ENCODE peak calls at places on chromosomes 3 and 15, in ten cellular contexts. One of them, this sample, is unnamed.
A peak's percentile ranks its signal among the peaks of the same experiment; 100 is the strongest.

GRCh38 chr3:159032311-159032710 is 230.5 kb downstream of the MFSD1 start:
- ATAC-seq in naive thymus-derived CD4-positive, alpha-beta T cell: no peak
- ATAC-seq in heart left ventricle: no peak
- ATAC-seq in aorta: no peak
- ATAC-seq in right cardiac atrium: no peak
- ATAC-seq in HepG2: no peak
- ATAC-seq in lung: no peak
- ATAC-seq in left lung: no peak
- ATAC-seq in pancreas: no peak
- ATAC-seq in upper lobe of right lung: no peak
- ATAC-seq in this sample: no peak

GRCh38 chr3:110575702-110576101 is 495.9 kb upstream of the NECTIN3 start:
- ATAC-seq in naive thymus-derived CD4-positive, alpha-beta T cell: no peak
- ATAC-seq in heart left ventricle: no peak
- ATAC-seq in aorta: no peak
- ATAC-seq in right cardiac atrium: no peak
- ATAC-seq in HepG2: no peak
- ATAC-seq in lung: no peak
- ATAC-seq in left lung: no peak
- ATAC-seq in pancreas: no peak
- ATAC-seq in upper lobe of right lung: no peak
- ATAC-seq in this sample: no peak

GRCh38 chr15:90598053-90598577 is 68.4 kb downstream of the CRTC3 start:
- ATAC-seq in naive thymus-derived CD4-positive, alpha-beta T cell: peak; percentile 26
- ATAC-seq in heart left ventricle: peak; percentile 72
- ATAC-seq in aorta: no peak
- ATAC-seq in right cardiac atrium: peak; percentile 68
- ATAC-seq in HepG2: peak; percentile 86
- ATAC-seq in lung: peak; percentile 21
- ATAC-seq in left lung: peak; percentile 43
- ATAC-seq in pancreas: no peak
- ATAC-seq in upper lobe of right lung: peak; percentile 72
- ATAC-seq in this sample: peak; percentile 54

GRCh38 chr3:188979669-188980311 is 192.0 kb upstream of the TPRG1 start:
- ATAC-seq in naive thymus-derived CD4-positive, alpha-beta T cell: no peak
- ATAC-seq in heart left ventricle: no peak
- ATAC-seq in aorta: no peak
- ATAC-seq in right cardiac atrium: no peak
- ATAC-seq in HepG2: no peak
- ATAC-seq in lung: no peak
- ATAC-seq in left lung: no peak
- ATAC-seq in pancreas: no peak
- ATAC-seq in upper lobe of right lung: no peak
- ATAC-seq in this sample: peak; percentile 29

GRCh38 chr3:68751883-68752282 is 180.5 kb downstream of the TAFA4 start:
- ATAC-seq in naive thymus-derived CD4-positive, alpha-beta T cell: no peak
- ATAC-seq in heart left ventricle: no peak
- ATAC-seq in aorta: no peak
- ATAC-seq in right cardiac atrium: no peak
- ATAC-seq in HepG2: peak; percentile 32
- ATAC-seq in lung: no peak
- ATAC-seq in left lung: no peak
- ATAC-seq in pancreas: no peak
- ATAC-seq in upper lobe of right lung: no peak
- ATAC-seq in this sample: no peak

GRCh38 chr3:8539419-8539818 is 37.8 kb downstream of the LMCD1 start:
- ATAC-seq in naive thymus-derived CD4-positive, alpha-beta T cell: no peak
- ATAC-seq in heart left ventricle: no peak
- ATAC-seq in aorta: no peak
- ATAC-seq in right cardiac atrium: no peak
- ATAC-seq in HepG2: no peak
- ATAC-seq in lung: no peak
- ATAC-seq in left lung: no peak
- ATAC-seq in pancreas: no peak
- ATAC-seq in upper lobe of right lung: no peak
- ATAC-seq in this sample: no peak

GRCh38 chr15:58148120-58148519 is 9.9 kb downstream of the AQP9 start:
- ATAC-seq in naive thymus-derived CD4-positive, alpha-beta T cell: no peak
- ATAC-seq in heart left ventricle: no peak
- ATAC-seq in aorta: no peak
- ATAC-seq in right cardiac atrium: no peak
- ATAC-seq in HepG2: no peak
- ATAC-seq in lung: no peak
- ATAC-seq in left lung: no peak
- ATAC-seq in pancreas: no peak
- ATAC-seq in upper lobe of right lung: no peak
- ATAC-seq in this sample: no peak

GRCh38 chr3:71355862-71356261 is 227.7 kb downstream of the FOXP1 start:
- ATAC-seq in naive thymus-derived CD4-positive, alpha-beta T cell: peak; percentile 6
- ATAC-seq in heart left ventricle: no peak
- ATAC-seq in aorta: no peak
- ATAC-seq in right cardiac atrium: no peak
- ATAC-seq in HepG2: no peak
- ATAC-seq in lung: no peak
- ATAC-seq in left lung: no peak
- ATAC-seq in pancreas: no peak
- ATAC-seq in upper lobe of right lung: no peak
- ATAC-seq in this sample: no peak

GRCh38 chr3:129747982-129748381 is 141.5 kb upstream of the PLXND1 start:
- ATAC-seq in naive thymus-derived CD4-positive, alpha-beta T cell: no peak
- ATAC-seq in heart left ventricle: no peak
- ATAC-seq in aorta: no peak
- ATAC-seq in right cardiac atrium: no peak
- ATAC-seq in HepG2: no peak
- ATAC-seq in lung: no peak
- ATAC-seq in left lung: no peak
- ATAC-seq in pancreas: no peak
- ATAC-seq in upper lobe of right lung: no peak
- ATAC-seq in this sample: no peak

GRCh38 chr3:167520656-167521360 is 47.0 kb upstream of the SERPINI2 start:
- ATAC-seq in naive thymus-derived CD4-positive, alpha-beta T cell: peak; percentile 42
- ATAC-seq in heart left ventricle: no peak
- ATAC-seq in aorta: no peak
- ATAC-seq in right cardiac atrium: no peak
- ATAC-seq in HepG2: no peak
- ATAC-seq in lung: peak; percentile 41
- ATAC-seq in left lung: peak; percentile 59
- ATAC-seq in pancreas: no peak
- ATAC-seq in upper lobe of right lung: peak; percentile 74
- ATAC-seq in this sample: no peak

GRCh38 chr3:119774419-119774818 is 7.5 kb upstream of the NR1I2 start:
- ATAC-seq in naive thymus-derived CD4-positive, alpha-beta T cell: no peak
- ATAC-seq in heart left ventricle: no peak
- ATAC-seq in aorta: no peak
- ATAC-seq in right cardiac atrium: no peak
- ATAC-seq in HepG2: no peak
- ATAC-seq in lung: no peak
- ATAC-seq in left lung: no peak
- ATAC-seq in pancreas: no peak
- ATAC-seq in upper lobe of right lung: no peak
- ATAC-seq in this sample: no peak

GRCh38 chr3:141401095-141401494 is 32.8 kb downstream of the ZBTB38 start:
- ATAC-seq in naive thymus-derived CD4-positive, alpha-beta T cell: no peak
- ATAC-seq in heart left ventricle: no peak
- ATAC-seq in aorta: no peak
- ATAC-seq in right cardiac atrium: no peak
- ATAC-seq in HepG2: no peak
- ATAC-seq in lung: no peak
- ATAC-seq in left lung: no peak
- ATAC-seq in pancreas: no peak
- ATAC-seq in upper lobe of right lung: no peak
- ATAC-seq in this sample: no peak

GRCh38 chr3:140472621-140473020 is 205.2 kb upstream of the TRIM42 start:
- ATAC-seq in naive thymus-derived CD4-positive, alpha-beta T cell: no peak
- ATAC-seq in heart left ventricle: no peak
- ATAC-seq in aorta: no peak
- ATAC-seq in right cardiac atrium: no peak
- ATAC-seq in HepG2: no peak
- ATAC-seq in lung: no peak
- ATAC-seq in left lung: no peak
- ATAC-seq in pancreas: no peak
- ATAC-seq in upper lobe of right lung: no peak
- ATAC-seq in this sample: no peak

GRCh38 chr3:121969631-121970030 is 52.4 kb downstream of the ILDR1 start:
- ATAC-seq in naive thymus-derived CD4-positive, alpha-beta T cell: no peak
- ATAC-seq in heart left ventricle: no peak
- ATAC-seq in aorta: no peak
- ATAC-seq in right cardiac atrium: no peak
- ATAC-seq in HepG2: no peak
- ATAC-seq in lung: no peak
- ATAC-seq in left lung: no peak
- ATAC-seq in pancreas: no peak
- ATAC-seq in upper lobe of right lung: no peak
- ATAC-seq in this sample: no peak
- H3K27ac ChIP-seq in naive thymus-derived CD4-positive, alpha-beta T cell: no peak overlapping the region
- H3K27ac ChIP-seq in heart left ventricle: no peak overlapping the region
- H3K27ac ChIP-seq in aorta: no peak overlapping the region
- H3K27ac ChIP-seq in right cardiac atrium: no peak overlapping the region
- H3K27ac ChIP-seq in HepG2: no peak overlapping the region
- H3K27ac ChIP-seq in lung: no peak overlapping the region
- H3K27ac ChIP-seq in left lung: no peak overlapping the region
- H3K27ac ChIP-seq in pancreas: no peak overlapping the region
- H3K27ac ChIP-seq in upper lobe of right lung: no peak overlapping the region
- H3K27ac ChIP-seq in this sample: no peak overlapping the region

GRCh38 chr3:196122688-196123046 is 40.8 kb upstream of the TFRC start:
- ATAC-seq in naive thymus-derived CD4-positive, alpha-beta T cell: no peak
- ATAC-seq in heart left ventricle: no peak
- ATAC-seq in aorta: no peak
- ATAC-seq in right cardiac atrium: no peak
- ATAC-seq in HepG2: no peak
- ATAC-seq in lung: no peak
- ATAC-seq in left lung: no peak
- ATAC-seq in pancreas: no peak
- ATAC-seq in upper lobe of right lung: no peak
- ATAC-seq in this sample: no peak

GRCh38 chr3:196115678-196116083 is 33.8 kb upstream of the TFRC start:
- ATAC-seq in naive thymus-derived CD4-positive, alpha-beta T cell: peak; percentile 31
- ATAC-seq in heart left ventricle: no peak
- ATAC-seq in aorta: no peak
- ATAC-seq in right cardiac atrium: no peak
- ATAC-seq in HepG2: no peak
- ATAC-seq in lung: no peak
- ATAC-seq in left lung: no peak
- ATAC-seq in pancreas: no peak
- ATAC-seq in upper lobe of right lung: no peak
- ATAC-seq in this sample: no peak

GRCh38 chr3:196120291-196120951 is 38.5 kb upstream of the TFRC start:
- ATAC-seq in naive thymus-derived CD4-positive, alpha-beta T cell: peak; percentile 34
- ATAC-seq in heart left ventricle: peak; percentile 61
- ATAC-seq in aorta: no peak
- ATAC-seq in right cardiac atrium: peak; percentile 38
- ATAC-seq in HepG2: peak; percentile 21
- ATAC-seq in lung: no peak
- ATAC-seq in left lung: peak; percentile 43
- ATAC-seq in pancreas: no peak
- ATAC-seq in upper lobe of right lung: peak; percentile 46
- ATAC-seq in this sample: peak; percentile 41

GRCh38 chr3:196122021-196122687 is 40.3 kb upstream of the TFRC start:
- ATAC-seq in naive thymus-derived CD4-positive, alpha-beta T cell: no peak
- ATAC-seq in heart left ventricle: no peak
- ATAC-seq in aorta: no peak
- ATAC-seq in right cardiac atrium: no peak
- ATAC-seq in HepG2: peak; percentile 66
- ATAC-seq in lung: no peak
- ATAC-seq in left lung: peak; percentile 63
- ATAC-seq in pancreas: no peak
- ATAC-seq in upper lobe of right lung: peak; percentile 42
- ATAC-seq in this sample: no peak

GRCh38 chr3:196117809-196118208 is 35.9 kb upstream of the TFRC start:
- ATAC-seq in naive thymus-derived CD4-positive, alpha-beta T cell: no peak
- ATAC-seq in heart left ventricle: peak; percentile 85
- ATAC-seq in aorta: no peak
- ATAC-seq in right cardiac atrium: no peak
- ATAC-seq in HepG2: no peak
- ATAC-seq in lung: no peak
- ATAC-seq in left lung: no peak
- ATAC-seq in pancreas: no peak
- ATAC-seq in upper lobe of right lung: no peak
- ATAC-seq in this sample: no peak
- H3K4me1 ChIP-seq in naive thymus-derived CD4-positive, alpha-beta T cell: peaks cover 10% of the 10 kb centered on the region
- H3K4me1 ChIP-seq in heart left ventricle: no peaks in the 10 kb centered on the region
- H3K4me1 ChIP-seq in aorta: no peaks in the 10 kb centered on the region
- H3K4me1 ChIP-seq in right cardiac atrium: no peaks in the 10 kb centered on the region
- H3K4me1 ChIP-seq in HepG2: peaks cover 27% of the 10 kb centered on the region
- H3K4me1 ChIP-seq in lung: peaks cover 2% of the 10 kb centered on the region
- H3K4me1 ChIP-seq in left lung: peaks cover 6% of the 10 kb centered on the region
- H3K4me1 ChIP-seq in pancreas: no peaks in the 10 kb centered on the region
- H3K4me1 ChIP-seq in upper lobe of right lung: peaks cover 18% of the 10 kb centered on the region
- H3K4me1 ChIP-seq in this sample: no peaks in the 10 kb centered on the region

GRCh38 chr3:133610031-133610430 is 36.5 kb downstream of the CDV3 start:
- ATAC-seq in naive thymus-derived CD4-positive, alpha-beta T cell: no peak
- ATAC-seq in heart left ventricle: no peak
- ATAC-seq in aorta: no peak
- ATAC-seq in right cardiac atrium: no peak
- ATAC-seq in HepG2: no peak
- ATAC-seq in lung: no peak
- ATAC-seq in left lung: no peak
- ATAC-seq in pancreas: no peak
- ATAC-seq in upper lobe of right lung: no peak
- ATAC-seq in this sample: no peak

GRCh38 chr3:133606902-133607301 is 33.4 kb downstream of the CDV3 start:
- ATAC-seq in naive thymus-derived CD4-positive, alpha-beta T cell: no peak
- ATAC-seq in heart left ventricle: no peak
- ATAC-seq in aorta: no peak
- ATAC-seq in right cardiac atrium: no peak
- ATAC-seq in HepG2: no peak
- ATAC-seq in lung: no peak
- ATAC-seq in left lung: no peak
- ATAC-seq in pancreas: no peak
- ATAC-seq in upper lobe of right lung: no peak
- ATAC-seq in this sample: no peak

GRCh38 chr3:133606342-133606741 is 32.9 kb downstream of the CDV3 start:
- ATAC-seq in naive thymus-derived CD4-positive, alpha-beta T cell: no peak
- ATAC-seq in heart left ventricle: no peak
- ATAC-seq in aorta: no peak
- ATAC-seq in right cardiac atrium: no peak
- ATAC-seq in HepG2: no peak
- ATAC-seq in lung: no peak
- ATAC-seq in left lung: no peak
- ATAC-seq in pancreas: no peak
- ATAC-seq in upper lobe of right lung: no peak
- ATAC-seq in this sample: no peak

GRCh38 chr3:133611534-133611933 is 38.0 kb downstream of the CDV3 start:
- ATAC-seq in naive thymus-derived CD4-positive, alpha-beta T cell: no peak
- ATAC-seq in heart left ventricle: no peak
- ATAC-seq in aorta: no peak
- ATAC-seq in right cardiac atrium: no peak
- ATAC-seq in HepG2: no peak
- ATAC-seq in lung: no peak
- ATAC-seq in left lung: no peak
- ATAC-seq in pancreas: no peak
- ATAC-seq in upper lobe of right lung: no peak
- ATAC-seq in this sample: no peak

GRCh38 chr3:133608405-133608804 is 34.9 kb downstream of the CDV3 start:
- ATAC-seq in naive thymus-derived CD4-positive, alpha-beta T cell: no peak
- ATAC-seq in heart left ventricle: no peak
- ATAC-seq in aorta: no peak
- ATAC-seq in right cardiac atrium: no peak
- ATAC-seq in HepG2: no peak
- ATAC-seq in lung: no peak
- ATAC-seq in left lung: no peak
- ATAC-seq in pancreas: peak; percentile 53
- ATAC-seq in upper lobe of right lung: no peak
- ATAC-seq in this sample: no peak
- H3K27ac ChIP-seq in naive thymus-derived CD4-positive, alpha-beta T cell: no peak overlapping the region
- H3K27ac ChIP-seq in heart left ventricle: no peak overlapping the region
- H3K27ac ChIP-seq in aorta: no peak overlapping the region
- H3K27ac ChIP-seq in right cardiac atrium: no peak overlapping the region
- H3K27ac ChIP-seq in HepG2: no peak overlapping the region
- H3K27ac ChIP-seq in lung: no peak overlapping the region
- H3K27ac ChIP-seq in left lung: no peak overlapping the region
- H3K27ac ChIP-seq in pancreas: no peak overlapping the region
- H3K27ac ChIP-seq in upper lobe of right lung: no peak overlapping the region
- H3K27ac ChIP-seq in this sample: no peak overlapping the region

GRCh38 chr15:51232581-51232980 is 105.8 kb downstream of the CYP19A1 start:
- ATAC-seq in naive thymus-derived CD4-positive, alpha-beta T cell: no peak
- ATAC-seq in heart left ventricle: no peak
- ATAC-seq in aorta: no peak
- ATAC-seq in right cardiac atrium: no peak
- ATAC-seq in HepG2: no peak
- ATAC-seq in lung: no peak
- ATAC-seq in left lung: no peak
- ATAC-seq in pancreas: no peak
- ATAC-seq in upper lobe of right lung: no peak
- ATAC-seq in this sample: no peak
- H3K4me1 ChIP-seq in naive thymus-derived CD4-positive, alpha-beta T cell: no peaks in the 10 kb centered on the region
- H3K4me1 ChIP-seq in heart left ventricle: no peaks in the 10 kb centered on the region
- H3K4me1 ChIP-seq in aorta: peaks cover 3% of the 10 kb centered on the region
- H3K4me1 ChIP-seq in right cardiac atrium: no peaks in the 10 kb centered on the region
- H3K4me1 ChIP-seq in HepG2: peaks cover 14% of the 10 kb centered on the region
- H3K4me1 ChIP-seq in lung: no peaks in the 10 kb centered on the region
- H3K4me1 ChIP-seq in left lung: no peaks in the 10 kb centered on the region
- H3K4me1 ChIP-seq in pancreas: no peaks in the 10 kb centered on the region
- H3K4me1 ChIP-seq in upper lobe of right lung: no peaks in the 10 kb centered on the region
- H3K4me1 ChIP-seq in this sample: no peaks in the 10 kb centered on the region

This sample was measured in gastroesophageal sphincter.